ENCODE peak calls at places on chromosome 2, in nine cellular contexts. One of them, this sample, is unnamed.

GRCh38 chr2:86323273-86323672 is 14.2 kb downstream of the REEP1 start:
- DNase-seq in ovary: no peak
- DNase-seq in body of pancreas: no peak
- DNase-seq in heart right ventricle: no peak
- DNase-seq in stomach: no peak
- DNase-seq in tibial artery: no peak
- DNase-seq in cardiac muscle cell: no peak
- DNase-seq in sigmoid colon: no peak
- DNase-seq in mucosa of descending colon: no peak
- DNase-seq in this sample: no peak

GRCh38 chr2:62175728-62176127 is 20.2 kb upstream of the B3GNT2 start:
- DNase-seq in ovary: no peak
- DNase-seq in body of pancreas: no peak
- DNase-seq in heart right ventricle: no peak
- DNase-seq in stomach: no peak
- DNase-seq in tibial artery: no peak
- DNase-seq in cardiac muscle cell: peak; percentile 16
- DNase-seq in sigmoid colon: no peak
- DNase-seq in mucosa of descending colon: no peak
- DNase-seq in this sample: no peak

GRCh38 chr2:52810460-52810859 is 957.1 kb upstream of the CHAC2 start:
- DNase-seq in ovary: no peak
- DNase-seq in body of pancreas: no peak
- DNase-seq in heart right ventricle: no peak
- DNase-seq in stomach: no peak
- DNase-seq in tibial artery: no peak
- DNase-seq in cardiac muscle cell: peak; percentile 19
- DNase-seq in sigmoid colon: no peak
- DNase-seq in mucosa of descending colon: no peak
- DNase-seq in this sample: no peak

GRCh38 chr2:151632993-151633592 is 101.2 kb downstream of the NEB start:
- DNase-seq in ovary: no peak
- DNase-seq in body of pancreas: no peak
- DNase-seq in heart right ventricle: no peak
- DNase-seq in stomach: no peak
- DNase-seq in tibial artery: no peak
- DNase-seq in cardiac muscle cell: no peak
- DNase-seq in sigmoid colon: no peak
- DNase-seq in mucosa of descending colon: no peak
- DNase-seq in this sample: no peak

GRCh38 chr2:108905176-108905575 is 83.8 kb downstream of the EDAR start:
- DNase-seq in ovary: no peak
- DNase-seq in body of pancreas: peak; percentile 34
- DNase-seq in heart right ventricle: no peak
- DNase-seq in stomach: peak; percentile 38
- DNase-seq in tibial artery: no peak
- DNase-seq in cardiac muscle cell: no peak
- DNase-seq in sigmoid colon: no peak
- DNase-seq in mucosa of descending colon: peak; percentile 3
- DNase-seq in this sample: no peak

GRCh38 chr2:232439758-232440135 is 16.2 kb upstream of the ALPI start:
- DNase-seq in ovary: no peak
- DNase-seq in body of pancreas: no peak
- DNase-seq in heart right ventricle: no peak
- DNase-seq in stomach: no peak
- DNase-seq in tibial artery: no peak
- DNase-seq in cardiac muscle cell: no peak
- DNase-seq in sigmoid colon: no peak
- DNase-seq in mucosa of descending colon: no peak
- DNase-seq in this sample: no peak

GRCh38 chr2:142868281-142868762 is 9.1 kb upstream of the KYNU start:
- DNase-seq in ovary: no peak
- DNase-seq in body of pancreas: peak; percentile 34
- DNase-seq in heart right ventricle: peak; percentile 42
- DNase-seq in stomach: peak; percentile 77
- DNase-seq in tibial artery: peak; percentile 75
- DNase-seq in cardiac muscle cell: no peak
- DNase-seq in sigmoid colon: peak; percentile 81
- DNase-seq in mucosa of descending colon: peak; percentile 80
- DNase-seq in this sample: peak; percentile 73

GRCh38 chr2:174984561-174984960 is 20.6 kb downstream of the CHN1 start:
- DNase-seq in ovary: no peak
- DNase-seq in body of pancreas: no peak
- DNase-seq in heart right ventricle: no peak
- DNase-seq in stomach: no peak
- DNase-seq in tibial artery: no peak
- DNase-seq in cardiac muscle cell: no peak
- DNase-seq in sigmoid colon: no peak
- DNase-seq in mucosa of descending colon: no peak
- DNase-seq in this sample: no peak

GRCh38 chr2:96773922-96774321 is 13.2 kb downstream of the CNNM4 start:
- DNase-seq in ovary: no peak
- DNase-seq in body of pancreas: no peak
- DNase-seq in heart right ventricle: no peak
- DNase-seq in stomach: peak; percentile 33
- DNase-seq in tibial artery: no peak
- DNase-seq in cardiac muscle cell: no peak
- DNase-seq in sigmoid colon: no peak
- DNase-seq in mucosa of descending colon: peak; percentile 46
- DNase-seq in this sample: no peak

GRCh38 chr2:175855794-175856453 is 146.1 kb downstream of the LNPK start:
- DNase-seq in ovary: no peak
- DNase-seq in body of pancreas: no peak
- DNase-seq in heart right ventricle: peak; percentile 34
- DNase-seq in stomach: no peak
- DNase-seq in tibial artery: peak; percentile 48
- DNase-seq in cardiac muscle cell: peak; percentile 67
- DNase-seq in sigmoid colon: peak; percentile 85
- DNase-seq in mucosa of descending colon: no peak
- DNase-seq in this sample: peak; percentile 60

GRCh38 chr2:150978053-150978452 is 283.6 kb downstream of the RBM43 start:
- DNase-seq in ovary: no peak
- DNase-seq in body of pancreas: no peak
- DNase-seq in heart right ventricle: no peak
- DNase-seq in stomach: no peak
- DNase-seq in tibial artery: no peak
- DNase-seq in cardiac muscle cell: peak; percentile 61
- DNase-seq in sigmoid colon: no peak
- DNase-seq in mucosa of descending colon: no peak
- DNase-seq in this sample: no peak

GRCh38 chr2:136225950-136226835 is 108.2 kb upstream of the CXCR4 start:
- DNase-seq in ovary: no peak
- DNase-seq in body of pancreas: no peak
- DNase-seq in heart right ventricle: no peak
- DNase-seq in stomach: no peak
- DNase-seq in tibial artery: no peak
- DNase-seq in cardiac muscle cell: peak; percentile 32
- DNase-seq in sigmoid colon: no peak
- DNase-seq in mucosa of descending colon: no peak
- DNase-seq in this sample: no peak

GRCh38 chr2:233530381-233530780 is 36.2 kb downstream of the USP40 start:
- DNase-seq in ovary: no peak
- DNase-seq in body of pancreas: no peak
- DNase-seq in heart right ventricle: no peak
- DNase-seq in stomach: no peak
- DNase-seq in tibial artery: no peak
- DNase-seq in cardiac muscle cell: no peak
- DNase-seq in sigmoid colon: no peak
- DNase-seq in mucosa of descending colon: no peak
- DNase-seq in this sample: no peak

GRCh38 chr2:8536686-8537571 is 144.9 kb upstream of the ID2 start:
- DNase-seq in ovary: no peak
- DNase-seq in body of pancreas: peak; percentile 9
- DNase-seq in heart right ventricle: no peak
- DNase-seq in stomach: no peak
- DNase-seq in tibial artery: no peak
- DNase-seq in cardiac muscle cell: no peak
- DNase-seq in sigmoid colon: peak; percentile 62
- DNase-seq in mucosa of descending colon: no peak
- DNase-seq in this sample: no peak

GRCh38 chr2:43593241-43593640 is 2.6 kb downstream of the THADA start:
- DNase-seq in ovary: no peak
- DNase-seq in body of pancreas: no peak
- DNase-seq in heart right ventricle: no peak
- DNase-seq in stomach: no peak
- DNase-seq in tibial artery: no peak
- DNase-seq in cardiac muscle cell: no peak
- DNase-seq in sigmoid colon: no peak
- DNase-seq in mucosa of descending colon: no peak
- DNase-seq in this sample: no peak
- H3K4me3 ChIP-seq in ovary: no peak overlapping the region
- H3K4me3 ChIP-seq in body of pancreas: no peak overlapping the region
- H3K4me3 ChIP-seq in heart right ventricle: no peak overlapping the region
- H3K4me3 ChIP-seq in stomach: no peak overlapping the region
- H3K4me3 ChIP-seq in tibial artery: no peak overlapping the region
- H3K4me3 ChIP-seq in cardiac muscle cell: no peak overlapping the region
- H3K4me3 ChIP-seq in sigmoid colon: no peak overlapping the region
- H3K4me3 ChIP-seq in mucosa of descending colon: no peak overlapping the region
- H3K4me3 ChIP-seq in this sample: no peak overlapping the region

GRCh38 chr2:190836767-190837166 is 43.9 kb upstream of the GLS start:
- DNase-seq in ovary: no peak
- DNase-seq in body of pancreas: no peak
- DNase-seq in heart right ventricle: no peak
- DNase-seq in stomach: no peak
- DNase-seq in tibial artery: no peak
- DNase-seq in cardiac muscle cell: no peak
- DNase-seq in sigmoid colon: no peak
- DNase-seq in mucosa of descending colon: no peak
- DNase-seq in this sample: no peak

GRCh38 chr2:190837991-190838390 is 42.6 kb upstream of the GLS start:
- DNase-seq in ovary: no peak
- DNase-seq in body of pancreas: no peak
- DNase-seq in heart right ventricle: no peak
- DNase-seq in stomach: no peak
- DNase-seq in tibial artery: no peak
- DNase-seq in cardiac muscle cell: no peak
- DNase-seq in sigmoid colon: no peak
- DNase-seq in mucosa of descending colon: no peak
- DNase-seq in this sample: no peak

GRCh38 chr2:190837417-190837816 is 43.2 kb upstream of the GLS start:
- DNase-seq in ovary: no peak
- DNase-seq in body of pancreas: no peak
- DNase-seq in heart right ventricle: no peak
- DNase-seq in stomach: no peak
- DNase-seq in tibial artery: no peak
- DNase-seq in cardiac muscle cell: no peak
- DNase-seq in sigmoid colon: no peak
- DNase-seq in mucosa of descending colon: no peak
- DNase-seq in this sample: no peak

GRCh38 chr2:190840572-190841172 is 39.9 kb upstream of the GLS start:
- DNase-seq in ovary: no peak
- DNase-seq in body of pancreas: no peak
- DNase-seq in heart right ventricle: no peak
- DNase-seq in stomach: no peak
- DNase-seq in tibial artery: no peak
- DNase-seq in cardiac muscle cell: no peak
- DNase-seq in sigmoid colon: no peak
- DNase-seq in mucosa of descending colon: no peak
- DNase-seq in this sample: no peak

GRCh38 chr2:190838492-190838910 is 42.1 kb upstream of the GLS start:
- DNase-seq in ovary: no peak
- DNase-seq in body of pancreas: no peak
- DNase-seq in heart right ventricle: no peak
- DNase-seq in stomach: no peak
- DNase-seq in tibial artery: no peak
- DNase-seq in cardiac muscle cell: no peak
- DNase-seq in sigmoid colon: no peak
- DNase-seq in mucosa of descending colon: no peak
- DNase-seq in this sample: no peak
- H3K4me1 ChIP-seq in ovary: peaks cover 4% of the 10 kb centered on the region
- H3K4me1 ChIP-seq in body of pancreas: no peaks in the 10 kb centered on the region
- H3K4me1 ChIP-seq in heart right ventricle: peaks cover 8% of the 10 kb centered on the region
- H3K4me1 ChIP-seq in stomach: peaks cover 13% of the 10 kb centered on the region
- H3K4me1 ChIP-seq in tibial artery: no peaks in the 10 kb centered on the region
- H3K4me1 ChIP-seq in cardiac muscle cell: no peaks in the 10 kb centered on the region
- H3K4me1 ChIP-seq in sigmoid colon: peaks cover 9% of the 10 kb centered on the region
- H3K4me1 ChIP-seq in mucosa of descending colon: no peaks in the 10 kb centered on the region
- H3K4me1 ChIP-seq in this sample: peaks cover 11% of the 10 kb centered on the region

DNA sequence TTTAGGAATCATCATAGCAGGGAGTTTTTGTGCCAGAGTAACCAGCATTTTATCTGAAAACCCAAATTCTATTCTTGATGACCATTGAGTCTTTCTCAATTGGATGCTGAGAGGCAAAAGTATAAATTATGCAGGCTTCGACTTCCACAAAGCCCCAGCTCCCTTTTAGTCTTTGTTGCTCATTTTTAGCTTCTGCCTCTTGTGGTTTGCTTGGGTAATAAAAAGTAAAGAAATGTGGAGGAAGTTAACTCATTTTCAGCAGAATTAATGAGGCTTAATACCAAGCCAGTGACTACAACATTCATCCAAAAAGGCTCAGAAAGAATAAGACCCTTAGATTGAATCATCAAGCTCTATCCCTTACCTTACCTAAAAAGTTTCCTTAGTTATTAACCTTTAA is 18.6 kb downstream of the ERMN start:
- DNase-seq in ovary: no peak
- DNase-seq in body of pancreas: no peak
- DNase-seq in heart right ventricle: no peak
- DNase-seq in stomach: no peak
- DNase-seq in tibial artery: no peak
- DNase-seq in cardiac muscle cell: no peak
- DNase-seq in sigmoid colon: no peak
- DNase-seq in mucosa of descending colon: no peak
- DNase-seq in this sample: no peak
- TF ChIP-seq CTCF in ovary: no peak
- TF ChIP-seq CTCF in body of pancreas: no peak
- TF ChIP-seq CTCF in heart right ventricle: no peak
- TF ChIP-seq CTCF in stomach: no peak
- TF ChIP-seq CTCF in tibial artery: no peak
- TF ChIP-seq CTCF in cardiac muscle cell: peak; percentile 21
- TF ChIP-seq CTCF in sigmoid colon: no peak
- TF ChIP-seq CTCF in mucosa of descending colon: no peak
- TF ChIP-seq CTCF in this sample: no peak

GRCh38 chr2:181952413-181953226 is 33.0 kb upstream of the PPP1R1C start:
- DNase-seq in ovary: no peak
- DNase-seq in body of pancreas: no peak
- DNase-seq in heart right ventricle: no peak
- DNase-seq in stomach: no peak
- DNase-seq in tibial artery: no peak
- DNase-seq in cardiac muscle cell: peak; percentile 61
- DNase-seq in sigmoid colon: no peak
- DNase-seq in mucosa of descending colon: no peak
- DNase-seq in this sample: no peak

GRCh38 chr2:181957668-181958067 is 28.0 kb upstream of the PPP1R1C start:
- DNase-seq in ovary: no peak
- DNase-seq in body of pancreas: no peak
- DNase-seq in heart right ventricle: no peak
- DNase-seq in stomach: no peak
- DNase-seq in tibial artery: no peak
- DNase-seq in cardiac muscle cell: no peak
- DNase-seq in sigmoid colon: no peak
- DNase-seq in mucosa of descending colon: no peak
- DNase-seq in this sample: no peak

GRCh38 chr2:181953773-181954537 is 31.7 kb upstream of the PPP1R1C start:
- DNase-seq in ovary: peak; percentile 16
- DNase-seq in body of pancreas: peak; percentile 74
- DNase-seq in heart right ventricle: peak; percentile 15
- DNase-seq in stomach: peak; percentile 73
- DNase-seq in tibial artery: peak; percentile 30
- DNase-seq in cardiac muscle cell: peak; percentile 91
- DNase-seq in sigmoid colon: no peak
- DNase-seq in mucosa of descending colon: peak; percentile 83
- DNase-seq in this sample: peak; percentile 68

GRCh38 chr2:181955010-181955409 is 30.6 kb upstream of the PPP1R1C start:
- DNase-seq in ovary: no peak
- DNase-seq in body of pancreas: no peak
- DNase-seq in heart right ventricle: no peak
- DNase-seq in stomach: no peak
- DNase-seq in tibial artery: no peak
- DNase-seq in cardiac muscle cell: no peak
- DNase-seq in sigmoid colon: no peak
- DNase-seq in mucosa of descending colon: no peak
- DNase-seq in this sample: no peak

GRCh38 chr2:181954538-181954883 is 31.1 kb upstream of the PPP1R1C start:
- DNase-seq in ovary: no peak
- DNase-seq in body of pancreas: no peak
- DNase-seq in heart right ventricle: no peak
- DNase-seq in stomach: no peak
- DNase-seq in tibial artery: no peak
- DNase-seq in cardiac muscle cell: no peak
- DNase-seq in sigmoid colon: no peak
- DNase-seq in mucosa of descending colon: no peak
- DNase-seq in this sample: no peak
- H3K4me3 ChIP-seq in ovary: no peak overlapping the region
- H3K4me3 ChIP-seq in body of pancreas: no peak overlapping the region
- H3K4me3 ChIP-seq in heart right ventricle: no peak overlapping the region
- H3K4me3 ChIP-seq in stomach: peak overlapping the region; percentile 38
- H3K4me3 ChIP-seq in tibial artery: peak overlapping the region; percentile 40
- H3K4me3 ChIP-seq in cardiac muscle cell: no peak overlapping the region
- H3K4me3 ChIP-seq in sigmoid colon: no peak overlapping the region
- H3K4me3 ChIP-seq in mucosa of descending colon: no peak overlapping the region
- H3K4me3 ChIP-seq in this sample: peak overlapping the region; percentile 40

This sample was measured in right atrium auricular region.